ENCODE peak calls at places on chromosomes 3 and 15, in four cellular contexts. One of them, this sample, is unnamed.

GRCh38 chr3:111999924-112000835 is 1.5 kb downstream of the TAGLN3 start:
- DNase-seq in HS-5: no peak
- DNase-seq in stimulated activated CD4-positive, alpha-beta T cell treated with anti-CD3 and anti-CD28 coated beads, TNF-alpha, amount 100 ng/mL, for 1 hour: no peak
- DNase-seq in HT1080: no peak
- DNase-seq in this sample: no peak

GRCh38 chr3:5301671-5302297 is 114.3 kb downstream of the EDEM1 start:
- DNase-seq in HS-5: no peak
- DNase-seq in stimulated activated CD4-positive, alpha-beta T cell treated with anti-CD3 and anti-CD28 coated beads, TNF-alpha, amount 100 ng/mL, for 1 hour: no peak
- DNase-seq in HT1080: peak; percentile 39
- DNase-seq in this sample: no peak

GRCh38 chr3:108234387-108234957 is 12.2 kb upstream of the IFT57 start:
- DNase-seq in HS-5: no peak
- DNase-seq in stimulated activated CD4-positive, alpha-beta T cell treated with anti-CD3 and anti-CD28 coated beads, TNF-alpha, amount 100 ng/mL, for 1 hour: no peak
- DNase-seq in HT1080: no peak
- DNase-seq in this sample: no peak

GRCh38 chr15:43749690-43750345 is 3.6 kb downstream of the PDIA3 start:
- DNase-seq in HS-5: no peak
- DNase-seq in stimulated activated CD4-positive, alpha-beta T cell treated with anti-CD3 and anti-CD28 coated beads, TNF-alpha, amount 100 ng/mL, for 1 hour: no peak
- DNase-seq in HT1080: no peak
- DNase-seq in this sample: peak; percentile 25

GRCh38 chr15:51283026-51283425 is 55.4 kb downstream of the CYP19A1 start:
- DNase-seq in HS-5: no peak
- DNase-seq in stimulated activated CD4-positive, alpha-beta T cell treated with anti-CD3 and anti-CD28 coated beads, TNF-alpha, amount 100 ng/mL, for 1 hour: no peak
- DNase-seq in HT1080: peak; percentile 30
- DNase-seq in this sample: peak; percentile 4

GRCh38 chr3:192187485-192188051 is 539.8 kb downstream of the FGF12 start:
- DNase-seq in HS-5: no peak
- DNase-seq in stimulated activated CD4-positive, alpha-beta T cell treated with anti-CD3 and anti-CD28 coated beads, TNF-alpha, amount 100 ng/mL, for 1 hour: no peak
- DNase-seq in HT1080: no peak
- DNase-seq in this sample: no peak

GRCh38 chr15:69478259-69478687 is 25.7 kb downstream of the RPLP1 start:
- DNase-seq in HS-5: no peak
- DNase-seq in stimulated activated CD4-positive, alpha-beta T cell treated with anti-CD3 and anti-CD28 coated beads, TNF-alpha, amount 100 ng/mL, for 1 hour: no peak
- DNase-seq in HT1080: no peak
- DNase-seq in this sample: peak; percentile 5

GRCh38 chr3:64687781-64688515 is at the start of gene ADAMTS9:
- DNase-seq in HS-5: peak; percentile 29
- DNase-seq in stimulated activated CD4-positive, alpha-beta T cell treated with anti-CD3 and anti-CD28 coated beads, TNF-alpha, amount 100 ng/mL, for 1 hour: no peak
- DNase-seq in HT1080: peak; percentile 74
- DNase-seq in this sample: no peak

GRCh38 chr3:52896613-52897012 is 735 bp downstream of the STIMATE start:
- DNase-seq in HS-5: no peak
- DNase-seq in stimulated activated CD4-positive, alpha-beta T cell treated with anti-CD3 and anti-CD28 coated beads, TNF-alpha, amount 100 ng/mL, for 1 hour: no peak
- DNase-seq in HT1080: no peak
- DNase-seq in this sample: no peak

GRCh38 chr15:51647128-51647562 is 24.6 kb upstream of the DMXL2 start:
- DNase-seq in HS-5: peak; percentile 80
- DNase-seq in stimulated activated CD4-positive, alpha-beta T cell treated with anti-CD3 and anti-CD28 coated beads, TNF-alpha, amount 100 ng/mL, for 1 hour: no peak
- DNase-seq in HT1080: peak; percentile 83
- DNase-seq in this sample: peak; percentile 88

GRCh38 chr3:187020376-187020775 is 90.0 kb downstream of the ST6GAL1 start:
- DNase-seq in HS-5: no peak
- DNase-seq in stimulated activated CD4-positive, alpha-beta T cell treated with anti-CD3 and anti-CD28 coated beads, TNF-alpha, amount 100 ng/mL, for 1 hour: no peak
- DNase-seq in HT1080: no peak
- DNase-seq in this sample: no peak

GRCh38 chr3:128572644-128573105 is 77.9 kb downstream of the RPN1 start:
- DNase-seq in HS-5: no peak
- DNase-seq in stimulated activated CD4-positive, alpha-beta T cell treated with anti-CD3 and anti-CD28 coated beads, TNF-alpha, amount 100 ng/mL, for 1 hour: no peak
- DNase-seq in HT1080: peak; percentile 33
- DNase-seq in this sample: no peak

GRCh38 chr15:92845109-92845508 is 55.0 kb upstream of the CHD2 start:
- DNase-seq in HS-5: no peak
- DNase-seq in stimulated activated CD4-positive, alpha-beta T cell treated with anti-CD3 and anti-CD28 coated beads, TNF-alpha, amount 100 ng/mL, for 1 hour: no peak
- DNase-seq in HT1080: peak; percentile 61
- DNase-seq in this sample: peak; percentile 89

GRCh38 chr15:66097151-66098018 is 156.2 kb downstream of the MEGF11 start:
- DNase-seq in HS-5: no peak
- DNase-seq in stimulated activated CD4-positive, alpha-beta T cell treated with anti-CD3 and anti-CD28 coated beads, TNF-alpha, amount 100 ng/mL, for 1 hour: no peak
- DNase-seq in HT1080: no peak
- DNase-seq in this sample: no peak

GRCh38 chr15:92949604-92950249 is 49.6 kb downstream of the CHD2 start:
- DNase-seq in HS-5: no peak
- DNase-seq in stimulated activated CD4-positive, alpha-beta T cell treated with anti-CD3 and anti-CD28 coated beads, TNF-alpha, amount 100 ng/mL, for 1 hour: no peak
- DNase-seq in HT1080: no peak
- DNase-seq in this sample: no peak

GRCh38 chr15:92733090-92733933 is 77.7 kb upstream of the FAM174B start:
- DNase-seq in HS-5: no peak
- DNase-seq in stimulated activated CD4-positive, alpha-beta T cell treated with anti-CD3 and anti-CD28 coated beads, TNF-alpha, amount 100 ng/mL, for 1 hour: no peak
- DNase-seq in HT1080: no peak
- DNase-seq in this sample: peak; percentile 79

GRCh38 chr15:75811616-75812015 is 31.6 kb upstream of the UBE2Q2 start:
- DNase-seq in HS-5: no peak
- DNase-seq in stimulated activated CD4-positive, alpha-beta T cell treated with anti-CD3 and anti-CD28 coated beads, TNF-alpha, amount 100 ng/mL, for 1 hour: no peak
- DNase-seq in HT1080: no peak
- DNase-seq in this sample: no peak

GRCh38 chr3:180973543-180973942 is 16.0 kb downstream of the DNAJC19 start:
- DNase-seq in HS-5: no peak
- DNase-seq in stimulated activated CD4-positive, alpha-beta T cell treated with anti-CD3 and anti-CD28 coated beads, TNF-alpha, amount 100 ng/mL, for 1 hour: no peak
- DNase-seq in HT1080: no peak
- DNase-seq in this sample: no peak